ENCODE peak calls at places on chromosomes 12 and 14, in seven cellular contexts. B is HepG2, A is HCT116, G is H1, N is GM12878, P is K562, W is SK-N-SH. R is an unnamed sample.

GRCh38 chr12:6056406-6057211 is 67.9 kb downstream of the VWF start:
- DNase-seq in B (peak), A (peak), G (peak), N (no peak), P (peak), W (peak), R (peak)

GRCh38 chr12:105192624-105193225 is 43.2 kb downstream of the APPL2 start:
- DNase-seq in B (no peak), A (no peak), G (no peak), N (no peak), P (no peak), W (peak), R (no peak)

GRCh38 chr12:13093191-13093849 is 10.1 kb downstream of the GSG1 start:
- DNase-seq in B (no peak), A (no peak), G (no peak), N (no peak), P (no peak), W (no peak), R (no peak)

GRCh38 chr12:94175763-94176660 is 27.6 kb downstream of the PLXNC1 start:
- DNase-seq in B (no peak), A (no peak), G (no peak), N (no peak), P (no peak), W (no peak), R (no peak)

GRCh38 chr14:86022031-86022629 is 492.2 kb downstream of the FLRT2 start:
- DNase-seq in B (no peak), A (no peak), G (no peak), N (no peak), P (no peak), W (no peak), R (no peak)

GRCh38 chr12:24948816-24949722 is at the start of gene BCAT1:
- DNase-seq in B (peak), A (no peak), G (peak), N (no peak), P (peak), W (peak), R (peak)

GRCh38 chr14:103534576-103535061 is 5.6 kb downstream of the TRMT61A start:
- DNase-seq in B (no peak), A (no peak), G (no peak), N (no peak), P (no peak), W (no peak), R (no peak)

GRCh38 chr12:111271674-111272418 is 97.0 kb downstream of the PHETA1 start:
- DNase-seq in B (no peak), A (peak), G (no peak), N (no peak), P (no peak), W (no peak), R (no peak)

DNA sequence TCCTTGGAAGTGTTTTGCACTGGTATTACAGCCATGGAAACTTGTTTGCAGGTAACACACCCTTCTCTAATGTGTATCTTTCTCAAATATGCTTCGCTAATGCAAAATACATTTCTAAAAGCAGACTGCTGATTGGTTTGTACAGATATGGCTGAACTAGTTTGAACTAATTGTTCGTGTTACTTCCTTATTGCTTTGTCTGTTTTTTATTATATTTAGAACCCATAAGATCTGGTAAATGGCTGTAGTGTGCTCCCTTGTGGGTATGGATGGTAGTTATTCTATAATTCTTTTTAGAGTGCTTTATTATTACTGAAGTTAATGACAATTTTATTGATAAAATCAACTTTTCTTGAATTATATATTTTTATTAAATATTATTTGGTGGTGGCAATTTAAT is 53.0 kb downstream of the ATF7IP start:
- DNase-seq in B (no peak), A (no peak), G (no peak), N (no peak), P (no peak), W (peak), R (no peak)
- H3K4me3 ChIP-seq in B (no peak), A (no peak), G (no peak), N (no peak), P (no peak), W (peak), R (no peak)

DNA sequence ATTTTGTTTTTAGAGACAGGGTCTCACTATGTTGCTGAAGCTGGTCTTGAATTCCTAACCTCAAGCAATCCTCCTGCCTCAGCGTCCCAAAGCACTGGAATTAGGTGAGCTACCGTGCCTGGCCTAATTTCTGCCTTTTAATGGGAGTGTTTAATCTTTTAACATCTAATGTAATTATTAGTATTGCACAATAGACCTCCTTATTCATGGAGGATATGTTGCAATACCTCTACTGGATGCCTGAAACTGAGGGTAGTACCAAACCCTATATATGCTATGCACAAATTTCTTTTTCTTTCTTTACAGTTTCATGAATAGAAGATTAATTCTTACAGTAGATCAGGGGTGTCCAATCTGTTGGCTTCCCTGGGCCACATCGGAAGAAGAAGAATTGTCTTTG is 47.8 kb downstream of the MYRFL start:
- DNase-seq in B (no peak), A (no peak), G (no peak), N (no peak), P (no peak), W (no peak), R (no peak)
- TF ChIP-seq YY1 in B (no peak), A (no peak), G (no peak), N (no peak), P (no peak), W (no peak), R (no peak)

DNA sequence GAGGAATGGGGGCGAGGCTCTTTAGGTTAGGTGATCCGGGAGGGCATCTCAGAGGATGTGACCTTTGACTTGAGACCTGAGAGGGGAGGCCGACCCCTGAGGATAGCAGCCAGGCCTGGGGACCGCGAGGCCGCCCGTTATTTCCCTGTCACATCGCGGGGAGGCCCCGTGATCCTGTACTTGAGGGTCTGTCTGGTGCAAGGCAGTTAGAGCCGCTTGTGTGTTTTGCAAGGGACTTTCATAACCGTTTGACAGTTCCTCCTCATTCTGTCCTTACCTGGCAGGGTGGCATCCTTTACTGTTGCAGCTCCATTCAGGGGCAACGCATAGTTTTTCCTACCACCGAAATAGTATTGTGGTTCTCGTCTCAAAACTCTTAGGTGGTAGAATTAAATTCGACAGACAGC is 764 bp downstream of the VRK1 start:
- DNase-seq in B (peak), A (no peak), G (no peak), N (no peak), P (peak), W (peak), R (no peak)
- H3K9ac ChIP-seq in B (peak), A (peak), G (peak), N (peak), P (peak), W (peak), R (peak)

GRCh38 chr14:91545946-91546716 is 36.0 kb upstream of the PPP4R3A start:
- DNase-seq in B (no peak), A (no peak), G (no peak), N (no peak), P (no peak), W (no peak), R (no peak)

GRCh38 chr14:91548145-91548544 is 38.0 kb upstream of the PPP4R3A start:
- DNase-seq in B (no peak), A (no peak), G (no peak), N (no peak), P (no peak), W (no peak), R (no peak)

GRCh38 chr14:91545204-91545603 is 35.1 kb upstream of the PPP4R3A start:
- DNase-seq in B (no peak), A (no peak), G (no peak), N (no peak), P (no peak), W (no peak), R (no peak)
- H3K4me3 ChIP-seq in B (no peak), A (no peak), G (no peak), N (no peak), P (no peak), W (no peak), R (no peak)

GRCh38 chr12:26195641-26196423 is 459 bp downstream of the SSPN start:
- DNase-seq in B (no peak), A (no peak), G (no peak), N (no peak), P (no peak), W (peak), R (peak)

GRCh38 chr12:26197832-26198231 is 2.5 kb downstream of the SSPN start:
- DNase-seq in B (no peak), A (no peak), G (no peak), N (no peak), P (no peak), W (peak), R (no peak)

GRCh38 chr12:26198742-26199141 is 3.4 kb downstream of the SSPN start:
- DNase-seq in B (no peak), A (no peak), G (no peak), N (no peak), P (no peak), W (no peak), R (no peak)

GRCh38 chr12:26195250-26195640 is at the start of gene SSPN:
- DNase-seq in B (no peak), A (no peak), G (no peak), N (no peak), P (no peak), W (peak), R (peak)

GRCh38 chr12:26196424-26196722 is 1.0 kb downstream of the SSPN start:
- DNase-seq in B (no peak), A (no peak), G (no peak), N (no peak), P (no peak), W (peak), R (no peak)
- TF ChIP-seq YY1 in B (no peak), A (no peak), G (no peak), N (no peak), P (no peak), W (no peak), R (no peak)

GRCh38 chr12:132479291-132479690 is 10.7 kb upstream of the FBRSL1 start:
- DNase-seq in B (no peak), A (no peak), G (no peak), N (no peak), P (no peak), W (no peak), R (no peak)

GRCh38 chr12:132478845-132479244 is 11.1 kb upstream of the FBRSL1 start:
- DNase-seq in B (no peak), A (no peak), G (no peak), N (no peak), P (no peak), W (no peak), R (no peak)

GRCh38 chr12:132481345-132481744 is 8.6 kb upstream of the FBRSL1 start:
- DNase-seq in B (no peak), A (no peak), G (no peak), N (no peak), P (no peak), W (no peak), R (no peak)

GRCh38 chr12:132480620-132481132 is 9.3 kb upstream of the FBRSL1 start:
- DNase-seq in B (no peak), A (no peak), G (no peak), N (no peak), P (no peak), W (no peak), R (no peak)

DNA sequence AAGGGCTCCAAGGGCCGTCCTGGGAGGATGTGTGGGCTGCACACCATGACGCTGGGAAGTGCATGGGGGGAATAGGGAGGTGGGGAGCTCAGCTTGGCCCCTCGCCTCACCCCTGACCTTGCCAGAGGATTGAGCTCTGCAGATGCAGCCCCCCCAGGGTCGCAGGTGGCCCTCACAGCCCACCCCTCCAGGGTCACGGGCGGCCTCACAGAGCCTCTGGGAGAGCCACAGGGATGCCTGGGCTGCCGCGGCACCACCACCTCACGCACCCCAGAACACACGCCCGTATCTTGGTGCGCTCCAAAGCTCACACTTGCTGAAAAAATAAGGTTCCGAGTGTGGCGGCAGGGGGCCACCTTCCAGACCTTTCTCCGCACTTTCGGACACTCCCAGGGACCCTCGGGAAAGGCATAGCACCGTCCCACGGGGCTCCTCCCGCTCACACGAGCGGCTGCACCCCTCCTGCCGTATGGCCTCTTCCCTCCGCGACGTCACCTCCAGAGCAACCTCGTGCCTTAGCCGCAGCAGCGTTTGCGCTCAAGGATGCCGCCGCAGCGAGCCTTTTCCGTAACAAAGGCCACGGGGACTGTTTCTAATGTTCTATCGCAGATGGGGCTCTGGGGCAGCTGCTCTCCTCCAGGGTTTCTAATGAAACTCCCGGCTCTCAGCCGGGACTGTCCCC is 9.9 kb upstream of the FBRSL1 start:
- DNase-seq in B (no peak), A (no peak), G (no peak), N (no peak), P (no peak), W (no peak), R (no peak)
- H3K9ac ChIP-seq in B (no peak), A (no peak), G (no peak), N (no peak), P (peak), W (no peak), R (peak)

GRCh38 chr14:67413806-67414769 is 2.1 kb upstream of the PLEK2 start:
- DNase-seq in B (peak), A (peak), G (peak), N (no peak), P (peak), W (no peak), R (peak)
- H3K4me3 ChIP-seq in B (no peak), A (peak), G (no peak), N (no peak), P (no peak), W (no peak), R (no peak)

GRCh38 chr12:54429014-54429471 is 10.0 kb upstream of the ITGA5 start:
- DNase-seq in B (peak), A (no peak), G (no peak), N (no peak), P (peak), W (no peak), R (no peak)
- TF ChIP-seq YY1 in B (no peak), A (no peak), G (no peak), N (no peak), P (no peak), W (no peak), R (no peak)